ENCODE peak calls at places on chromosomes 11 and 22, in seven cellular contexts. One of them, this sample, is unnamed.
A peak's percentile ranks its signal among the peaks of the same experiment; 100 is the strongest.

GRCh38 chr11:116193321-116194114 is 579.3 kb downstream of the BUD13 start:
- DNase-seq in pancreas: peak; percentile 53
- DNase-seq in colonic mucosa: peak; percentile 44
- DNase-seq in CD8-positive, alpha-beta memory T cell: no peak
- DNase-seq in HCT116: no peak
- DNase-seq in lower lobe of right lung: peak; percentile 86
- DNase-seq in GM23248: peak; percentile 46
- DNase-seq in this sample: no peak

GRCh38 chr11:34830648-34831047 is 85.5 kb downstream of the APIP start:
- DNase-seq in pancreas: no peak
- DNase-seq in colonic mucosa: no peak
- DNase-seq in CD8-positive, alpha-beta memory T cell: no peak
- DNase-seq in HCT116: no peak
- DNase-seq in lower lobe of right lung: no peak
- DNase-seq in GM23248: peak; percentile 7
- DNase-seq in this sample: no peak

GRCh38 chr11:74086242-74086884 is 77.5 kb upstream of the UCP3 start:
- DNase-seq in pancreas: no peak
- DNase-seq in colonic mucosa: no peak
- DNase-seq in CD8-positive, alpha-beta memory T cell: no peak
- DNase-seq in HCT116: no peak
- DNase-seq in lower lobe of right lung: no peak
- DNase-seq in GM23248: no peak
- DNase-seq in this sample: no peak

GRCh38 chr11:24760681-24761080 is 263.8 kb downstream of the LUZP2 start:
- DNase-seq in pancreas: no peak
- DNase-seq in colonic mucosa: no peak
- DNase-seq in CD8-positive, alpha-beta memory T cell: no peak
- DNase-seq in HCT116: no peak
- DNase-seq in lower lobe of right lung: no peak
- DNase-seq in GM23248: no peak
- DNase-seq in this sample: no peak

GRCh38 chr11:80595011-80595410 is 1154.2 kb upstream of the TENM4 start:
- DNase-seq in pancreas: no peak
- DNase-seq in colonic mucosa: no peak
- DNase-seq in CD8-positive, alpha-beta memory T cell: no peak
- DNase-seq in HCT116: no peak
- DNase-seq in lower lobe of right lung: no peak
- DNase-seq in GM23248: no peak
- DNase-seq in this sample: no peak

GRCh38 chr22:29476116-29476515 is 3.9 kb upstream of the NEFH start:
- DNase-seq in pancreas: no peak
- DNase-seq in colonic mucosa: no peak
- DNase-seq in CD8-positive, alpha-beta memory T cell: no peak
- DNase-seq in HCT116: no peak
- DNase-seq in lower lobe of right lung: no peak
- DNase-seq in GM23248: no peak
- DNase-seq in this sample: no peak

GRCh38 chr11:122032317-122032716 is 83.7 kb downstream of the BLID start:
- DNase-seq in pancreas: peak; percentile 2
- DNase-seq in colonic mucosa: no peak
- DNase-seq in CD8-positive, alpha-beta memory T cell: no peak
- DNase-seq in HCT116: no peak
- DNase-seq in lower lobe of right lung: no peak
- DNase-seq in GM23248: peak; percentile 84
- DNase-seq in this sample: no peak

GRCh38 chr22:49569286-49570031 is 258.2 kb downstream of the BRD1 start:
- DNase-seq in pancreas: no peak
- DNase-seq in colonic mucosa: no peak
- DNase-seq in CD8-positive, alpha-beta memory T cell: no peak
- DNase-seq in HCT116: no peak
- DNase-seq in lower lobe of right lung: no peak
- DNase-seq in GM23248: no peak
- DNase-seq in this sample: no peak

GRCh38 chr22:30183861-30184278 is 62.7 kb downstream of the LIF start:
- DNase-seq in pancreas: no peak
- DNase-seq in colonic mucosa: no peak
- DNase-seq in CD8-positive, alpha-beta memory T cell: no peak
- DNase-seq in HCT116: no peak
- DNase-seq in lower lobe of right lung: no peak
- DNase-seq in GM23248: no peak
- DNase-seq in this sample: no peak

GRCh38 chr11:109946322-109946846 is 146.8 kb upstream of the ZC3H12C start:
- DNase-seq in pancreas: peak; percentile 69
- DNase-seq in colonic mucosa: peak; percentile 90
- DNase-seq in CD8-positive, alpha-beta memory T cell: peak; percentile 5
- DNase-seq in HCT116: peak; percentile 91
- DNase-seq in lower lobe of right lung: peak; percentile 88
- DNase-seq in GM23248: peak; percentile 97
- DNase-seq in this sample: peak; percentile 67

GRCh38 chr11:68916439-68916838 is 12.7 kb downstream of the IGHMBP2 start:
- DNase-seq in pancreas: no peak
- DNase-seq in colonic mucosa: no peak
- DNase-seq in CD8-positive, alpha-beta memory T cell: no peak
- DNase-seq in HCT116: no peak
- DNase-seq in lower lobe of right lung: peak; percentile 14
- DNase-seq in GM23248: no peak
- DNase-seq in this sample: no peak

GRCh38 chr11:12680246-12680939 is 6.2 kb downstream of the TEAD1 start:
- DNase-seq in pancreas: peak; percentile 88
- DNase-seq in colonic mucosa: peak; percentile 92
- DNase-seq in CD8-positive, alpha-beta memory T cell: peak; percentile 31
- DNase-seq in HCT116: no peak
- DNase-seq in lower lobe of right lung: peak; percentile 88
- DNase-seq in GM23248: peak; percentile 96
- DNase-seq in this sample: peak; percentile 76

GRCh38 chr11:12679471-12679870 is 5.2 kb downstream of the TEAD1 start:
- DNase-seq in pancreas: no peak
- DNase-seq in colonic mucosa: no peak
- DNase-seq in CD8-positive, alpha-beta memory T cell: no peak
- DNase-seq in HCT116: no peak
- DNase-seq in lower lobe of right lung: no peak
- DNase-seq in GM23248: no peak
- DNase-seq in this sample: no peak

GRCh38 chr11:12682288-12682687 is 8.1 kb downstream of the TEAD1 start:
- DNase-seq in pancreas: no peak
- DNase-seq in colonic mucosa: no peak
- DNase-seq in CD8-positive, alpha-beta memory T cell: no peak
- DNase-seq in HCT116: no peak
- DNase-seq in lower lobe of right lung: no peak
- DNase-seq in GM23248: no peak
- DNase-seq in this sample: no peak

GRCh38 chr11:12681462-12681861 is 7.2 kb downstream of the TEAD1 start:
- DNase-seq in pancreas: no peak
- DNase-seq in colonic mucosa: no peak
- DNase-seq in CD8-positive, alpha-beta memory T cell: no peak
- DNase-seq in HCT116: no peak
- DNase-seq in lower lobe of right lung: no peak
- DNase-seq in GM23248: no peak
- DNase-seq in this sample: no peak

GRCh38 chr11:12680940-12681258 is 6.7 kb downstream of the TEAD1 start:
- DNase-seq in pancreas: no peak
- DNase-seq in colonic mucosa: no peak
- DNase-seq in CD8-positive, alpha-beta memory T cell: no peak
- DNase-seq in HCT116: no peak
- DNase-seq in lower lobe of right lung: no peak
- DNase-seq in GM23248: no peak
- DNase-seq in this sample: no peak
- H3K4me1 ChIP-seq in pancreas: peaks cover 4% of the 10 kb centered on the region
- H3K4me1 ChIP-seq in colonic mucosa: peaks cover 15% of the 10 kb centered on the region
- H3K4me1 ChIP-seq in CD8-positive, alpha-beta memory T cell: peaks cover 7% of the 10 kb centered on the region
- H3K4me1 ChIP-seq in HCT116: peaks cover 63% of the 10 kb centered on the region
- H3K4me1 ChIP-seq in lower lobe of right lung: peaks cover 65% of the 10 kb centered on the region
- H3K4me1 ChIP-seq in GM23248: peaks cover 64% of the 10 kb centered on the region
- H3K4me1 ChIP-seq in this sample: peaks cover 24% of the 10 kb centered on the region

DNA sequence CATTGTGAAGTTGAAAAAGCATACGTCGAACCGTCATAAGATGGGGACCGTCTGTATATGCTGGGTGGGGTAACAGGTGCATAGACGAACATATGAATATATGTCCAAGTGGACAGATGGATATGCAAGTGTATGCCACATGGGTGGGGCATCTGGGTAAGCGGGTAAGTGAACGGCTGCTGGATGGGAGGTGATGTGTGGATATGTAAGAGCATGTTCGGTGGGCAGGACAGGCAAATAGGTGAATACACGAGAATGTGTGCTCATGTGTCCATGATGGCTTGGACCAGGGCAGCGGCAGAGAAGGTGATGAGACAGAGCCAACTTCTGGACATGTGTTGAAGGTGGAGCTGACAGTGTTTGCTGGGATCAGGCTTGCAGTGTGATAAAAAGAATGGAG is 12.0 kb downstream of the IFITM10 start:
- DNase-seq in pancreas: no peak
- DNase-seq in colonic mucosa: no peak
- DNase-seq in CD8-positive, alpha-beta memory T cell: no peak
- DNase-seq in HCT116: no peak
- DNase-seq in lower lobe of right lung: no peak
- DNase-seq in GM23248: no peak
- DNase-seq in this sample: no peak
- H3K4me3 ChIP-seq in pancreas: no peak overlapping the region
- H3K4me3 ChIP-seq in colonic mucosa: no peak overlapping the region
- H3K4me3 ChIP-seq in CD8-positive, alpha-beta memory T cell: no peak overlapping the region
- H3K4me3 ChIP-seq in HCT116: no peak overlapping the region
- H3K4me3 ChIP-seq in lower lobe of right lung: no peak overlapping the region
- H3K4me3 ChIP-seq in GM23248: no peak overlapping the region
- H3K4me3 ChIP-seq in this sample: no peak overlapping the region

DNA sequence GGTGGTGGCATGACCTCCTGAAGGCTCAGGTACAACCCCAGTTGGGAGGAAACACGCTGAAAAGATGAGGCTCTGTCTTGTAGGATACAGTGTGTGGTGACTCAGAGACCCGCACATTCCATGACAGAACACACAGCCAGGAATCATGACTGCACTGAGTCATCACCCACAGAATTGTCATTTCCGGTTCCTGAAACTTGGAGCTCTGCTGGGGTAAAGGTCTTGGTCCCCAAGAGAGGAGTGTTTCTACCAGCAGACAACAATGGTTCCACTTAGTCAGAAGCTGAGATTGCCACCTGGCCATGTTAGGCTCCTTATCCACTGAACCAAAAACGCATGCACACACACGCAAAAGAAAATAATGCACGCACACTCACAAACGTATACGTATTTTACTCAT is 31.5 kb upstream of the CYB5R3 start:
- DNase-seq in pancreas: no peak
- DNase-seq in colonic mucosa: no peak
- DNase-seq in CD8-positive, alpha-beta memory T cell: no peak
- DNase-seq in HCT116: peak; percentile 66
- DNase-seq in lower lobe of right lung: no peak
- DNase-seq in GM23248: peak; percentile 97
- DNase-seq in this sample: no peak
- H3K27ac ChIP-seq in pancreas: no peak overlapping the region
- H3K27ac ChIP-seq in colonic mucosa: peak overlapping the region; percentile 36
- H3K27ac ChIP-seq in CD8-positive, alpha-beta memory T cell: no peak overlapping the region
- H3K27ac ChIP-seq in HCT116: no peak overlapping the region
- H3K27ac ChIP-seq in lower lobe of right lung: peak overlapping the region; percentile 24
- H3K27ac ChIP-seq in GM23248: peak overlapping the region; percentile 82
- H3K27ac ChIP-seq in this sample: no peak overlapping the region

DNA sequence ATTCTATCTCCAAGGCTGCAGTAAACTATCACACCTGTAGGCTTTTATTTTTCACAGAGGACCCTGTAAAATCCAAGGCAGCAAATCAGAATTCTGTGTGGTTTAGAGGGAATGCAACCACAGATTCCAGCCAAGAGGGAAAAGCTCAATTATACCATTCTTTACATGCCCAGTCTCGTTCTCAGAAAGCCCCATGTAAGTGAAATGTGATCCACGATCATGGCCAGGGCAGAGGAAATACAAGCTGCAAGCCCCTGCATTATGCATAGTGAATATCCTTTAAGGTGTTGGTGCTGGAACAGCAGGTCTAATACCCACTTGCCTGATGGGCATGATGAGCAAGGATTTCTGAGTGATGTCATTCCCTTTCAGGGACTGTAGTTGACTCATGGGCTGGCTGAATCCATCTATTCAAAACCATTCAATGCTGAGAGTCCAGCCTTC is 198.7 kb upstream of the MTMR2 start:
- DNase-seq in pancreas: no peak
- DNase-seq in colonic mucosa: no peak
- DNase-seq in CD8-positive, alpha-beta memory T cell: no peak
- DNase-seq in HCT116: no peak
- DNase-seq in lower lobe of right lung: no peak
- DNase-seq in GM23248: peak; percentile 55
- DNase-seq in this sample: no peak
- H3K4me1 ChIP-seq in pancreas: no peaks in the 10 kb centered on the region
- H3K4me1 ChIP-seq in colonic mucosa: no peaks in the 10 kb centered on the region
- H3K4me1 ChIP-seq in CD8-positive, alpha-beta memory T cell: peaks cover 21% of the 10 kb centered on the region
- H3K4me1 ChIP-seq in HCT116: no peaks in the 10 kb centered on the region
- H3K4me1 ChIP-seq in lower lobe of right lung: no peaks in the 10 kb centered on the region
- H3K4me1 ChIP-seq in GM23248: no peaks in the 10 kb centered on the region
- H3K4me1 ChIP-seq in this sample: no peaks in the 10 kb centered on the region

GRCh38 chr11:64867748-64868462 is 10.5 kb downstream of the EHD1 start:
- DNase-seq in pancreas: no peak
- DNase-seq in colonic mucosa: no peak
- DNase-seq in CD8-positive, alpha-beta memory T cell: no peak
- DNase-seq in HCT116: no peak
- DNase-seq in lower lobe of right lung: no peak
- DNase-seq in GM23248: no peak
- DNase-seq in this sample: no peak

GRCh38 chr11:64864473-64865285 is 13.7 kb downstream of the EHD1 start:
- DNase-seq in pancreas: peak; percentile 29
- DNase-seq in colonic mucosa: no peak
- DNase-seq in CD8-positive, alpha-beta memory T cell: no peak
- DNase-seq in HCT116: no peak
- DNase-seq in lower lobe of right lung: peak; percentile 61
- DNase-seq in GM23248: peak; percentile 96
- DNase-seq in this sample: no peak

GRCh38 chr11:64864135-64864472 is 14.3 kb downstream of the EHD1 start:
- DNase-seq in pancreas: peak; percentile 43
- DNase-seq in colonic mucosa: no peak
- DNase-seq in CD8-positive, alpha-beta memory T cell: no peak
- DNase-seq in HCT116: no peak
- DNase-seq in lower lobe of right lung: no peak
- DNase-seq in GM23248: no peak
- DNase-seq in this sample: no peak

GRCh38 chr11:64865286-64866172 is 12.9 kb downstream of the EHD1 start:
- DNase-seq in pancreas: no peak
- DNase-seq in colonic mucosa: no peak
- DNase-seq in CD8-positive, alpha-beta memory T cell: no peak
- DNase-seq in HCT116: no peak
- DNase-seq in lower lobe of right lung: no peak
- DNase-seq in GM23248: peak; percentile 92
- DNase-seq in this sample: no peak

GRCh38 chr11:64866173-64866491 is 12.3 kb downstream of the EHD1 start:
- DNase-seq in pancreas: no peak
- DNase-seq in colonic mucosa: no peak
- DNase-seq in CD8-positive, alpha-beta memory T cell: no peak
- DNase-seq in HCT116: no peak
- DNase-seq in lower lobe of right lung: no peak
- DNase-seq in GM23248: no peak
- DNase-seq in this sample: no peak
- H3K4me3 ChIP-seq in pancreas: no peak overlapping the region
- H3K4me3 ChIP-seq in colonic mucosa: no peak overlapping the region
- H3K4me3 ChIP-seq in CD8-positive, alpha-beta memory T cell: peak overlapping the region; percentile 66
- H3K4me3 ChIP-seq in HCT116: no peak overlapping the region
- H3K4me3 ChIP-seq in lower lobe of right lung: no peak overlapping the region
- H3K4me3 ChIP-seq in GM23248: no peak overlapping the region
- H3K4me3 ChIP-seq in this sample: no peak overlapping the region

This sample was measured in iPS DF 6.9.